ENCODE peak calls at places on chromosomes 2 and 18, in ten cellular contexts. One of them, this sample, is unnamed.

GRCh38 chr2:3288455-3289163 is 89.0 kb downstream of the EIPR1 start:
- DNase-seq in NCI-H82: no peak
- DNase-seq in activated naive CD4-positive, alpha-beta T cell treated with anti-CD3 and anti-CD28 coated beads, Interleukin-2, amount 50 U/mL, for 16 hours: no peak
- DNase-seq in NCI-H526 treated with DMSO at 0.1 percent for 48 hours: no peak
- DNase-seq in right atrium auricular region: no peak
- DNase-seq in left lobe of liver: no peak
- DNase-seq in SHP77 treated with DMSO at 0.1 percent for 48 hours: peak
- DNase-seq in stimulated activated CD4-positive, alpha-beta T cell treated with anti-CD3 and anti-CD28 coated beads, TNF-alpha, amount 100 ng/mL, for 1 hour: no peak
- DNase-seq in uterus: no peak
- DNase-seq in D721Med: no peak
- DNase-seq in this sample: no peak

GRCh38 chr2:226575928-226576327 is 223.7 kb downstream of the IRS1 start:
- DNase-seq in NCI-H82: no peak
- DNase-seq in activated naive CD4-positive, alpha-beta T cell treated with anti-CD3 and anti-CD28 coated beads, Interleukin-2, amount 50 U/mL, for 16 hours: no peak
- DNase-seq in NCI-H526 treated with DMSO at 0.1 percent for 48 hours: no peak
- DNase-seq in right atrium auricular region: no peak
- DNase-seq in left lobe of liver: no peak
- DNase-seq in SHP77 treated with DMSO at 0.1 percent for 48 hours: no peak
- DNase-seq in stimulated activated CD4-positive, alpha-beta T cell treated with anti-CD3 and anti-CD28 coated beads, TNF-alpha, amount 100 ng/mL, for 1 hour: no peak
- DNase-seq in uterus: no peak
- DNase-seq in D721Med: no peak
- DNase-seq in this sample: no peak

GRCh38 chr18:23498877-23499570 is 4.3 kb upstream of the RMC1 start:
- DNase-seq in NCI-H82: peak
- DNase-seq in activated naive CD4-positive, alpha-beta T cell treated with anti-CD3 and anti-CD28 coated beads, Interleukin-2, amount 50 U/mL, for 16 hours: peak
- DNase-seq in NCI-H526 treated with DMSO at 0.1 percent for 48 hours: peak
- DNase-seq in right atrium auricular region: peak
- DNase-seq in left lobe of liver: peak
- DNase-seq in SHP77 treated with DMSO at 0.1 percent for 48 hours: peak
- DNase-seq in stimulated activated CD4-positive, alpha-beta T cell treated with anti-CD3 and anti-CD28 coated beads, TNF-alpha, amount 100 ng/mL, for 1 hour: peak
- DNase-seq in uterus: no peak
- DNase-seq in D721Med: peak
- DNase-seq in this sample: peak

GRCh38 chr18:30439174-30439573 is 603.4 kb downstream of the DSC3 start:
- DNase-seq in NCI-H82: no peak
- DNase-seq in activated naive CD4-positive, alpha-beta T cell treated with anti-CD3 and anti-CD28 coated beads, Interleukin-2, amount 50 U/mL, for 16 hours: no peak
- DNase-seq in NCI-H526 treated with DMSO at 0.1 percent for 48 hours: no peak
- DNase-seq in right atrium auricular region: no peak
- DNase-seq in left lobe of liver: no peak
- DNase-seq in SHP77 treated with DMSO at 0.1 percent for 48 hours: no peak
- DNase-seq in stimulated activated CD4-positive, alpha-beta T cell treated with anti-CD3 and anti-CD28 coated beads, TNF-alpha, amount 100 ng/mL, for 1 hour: no peak
- DNase-seq in uterus: no peak
- DNase-seq in D721Med: no peak
- DNase-seq in this sample: no peak

GRCh38 chr2:186129767-186130581 is 356.1 kb upstream of the ZC3H15 start:
- DNase-seq in NCI-H82: no peak
- DNase-seq in activated naive CD4-positive, alpha-beta T cell treated with anti-CD3 and anti-CD28 coated beads, Interleukin-2, amount 50 U/mL, for 16 hours: no peak
- DNase-seq in NCI-H526 treated with DMSO at 0.1 percent for 48 hours: no peak
- DNase-seq in right atrium auricular region: no peak
- DNase-seq in left lobe of liver: no peak
- DNase-seq in SHP77 treated with DMSO at 0.1 percent for 48 hours: peak
- DNase-seq in stimulated activated CD4-positive, alpha-beta T cell treated with anti-CD3 and anti-CD28 coated beads, TNF-alpha, amount 100 ng/mL, for 1 hour: no peak
- DNase-seq in uterus: no peak
- DNase-seq in D721Med: no peak
- DNase-seq in this sample: no peak

GRCh38 chr2:219451626-219452360 is 17.1 kb downstream of the SPEG start:
- DNase-seq in NCI-H82: no peak
- DNase-seq in activated naive CD4-positive, alpha-beta T cell treated with anti-CD3 and anti-CD28 coated beads, Interleukin-2, amount 50 U/mL, for 16 hours: no peak
- DNase-seq in NCI-H526 treated with DMSO at 0.1 percent for 48 hours: no peak
- DNase-seq in right atrium auricular region: peak
- DNase-seq in left lobe of liver: no peak
- DNase-seq in SHP77 treated with DMSO at 0.1 percent for 48 hours: no peak
- DNase-seq in stimulated activated CD4-positive, alpha-beta T cell treated with anti-CD3 and anti-CD28 coated beads, TNF-alpha, amount 100 ng/mL, for 1 hour: no peak
- DNase-seq in uterus: peak
- DNase-seq in D721Med: no peak
- DNase-seq in this sample: no peak

GRCh38 chr2:71925268-71926097 is 222.2 kb downstream of the CYP26B1 start:
- DNase-seq in NCI-H82: no peak
- DNase-seq in activated naive CD4-positive, alpha-beta T cell treated with anti-CD3 and anti-CD28 coated beads, Interleukin-2, amount 50 U/mL, for 16 hours: no peak
- DNase-seq in NCI-H526 treated with DMSO at 0.1 percent for 48 hours: no peak
- DNase-seq in right atrium auricular region: no peak
- DNase-seq in left lobe of liver: peak
- DNase-seq in SHP77 treated with DMSO at 0.1 percent for 48 hours: no peak
- DNase-seq in stimulated activated CD4-positive, alpha-beta T cell treated with anti-CD3 and anti-CD28 coated beads, TNF-alpha, amount 100 ng/mL, for 1 hour: no peak
- DNase-seq in uterus: no peak
- DNase-seq in D721Med: no peak
- DNase-seq in this sample: no peak

GRCh38 chr18:21439453-21439852 is 161.1 kb downstream of the ESCO1 start:
- DNase-seq in NCI-H82: no peak
- DNase-seq in activated naive CD4-positive, alpha-beta T cell treated with anti-CD3 and anti-CD28 coated beads, Interleukin-2, amount 50 U/mL, for 16 hours: no peak
- DNase-seq in NCI-H526 treated with DMSO at 0.1 percent for 48 hours: no peak
- DNase-seq in right atrium auricular region: no peak
- DNase-seq in left lobe of liver: no peak
- DNase-seq in SHP77 treated with DMSO at 0.1 percent for 48 hours: no peak
- DNase-seq in stimulated activated CD4-positive, alpha-beta T cell treated with anti-CD3 and anti-CD28 coated beads, TNF-alpha, amount 100 ng/mL, for 1 hour: no peak
- DNase-seq in uterus: no peak
- DNase-seq in D721Med: no peak
- DNase-seq in this sample: no peak

GRCh38 chr18:12307871-12308385 is at the start of gene TUBB6:
- DNase-seq in NCI-H82: peak
- DNase-seq in activated naive CD4-positive, alpha-beta T cell treated with anti-CD3 and anti-CD28 coated beads, Interleukin-2, amount 50 U/mL, for 16 hours: no peak
- DNase-seq in NCI-H526 treated with DMSO at 0.1 percent for 48 hours: no peak
- DNase-seq in right atrium auricular region: peak
- DNase-seq in left lobe of liver: peak
- DNase-seq in SHP77 treated with DMSO at 0.1 percent for 48 hours: no peak
- DNase-seq in stimulated activated CD4-positive, alpha-beta T cell treated with anti-CD3 and anti-CD28 coated beads, TNF-alpha, amount 100 ng/mL, for 1 hour: no peak
- DNase-seq in uterus: peak
- DNase-seq in D721Med: peak
- DNase-seq in this sample: no peak

GRCh38 chr2:201887851-201888451 is 81.6 kb downstream of the CDK15 start:
- DNase-seq in NCI-H82: peak
- DNase-seq in activated naive CD4-positive, alpha-beta T cell treated with anti-CD3 and anti-CD28 coated beads, Interleukin-2, amount 50 U/mL, for 16 hours: no peak
- DNase-seq in NCI-H526 treated with DMSO at 0.1 percent for 48 hours: no peak
- DNase-seq in right atrium auricular region: no peak
- DNase-seq in left lobe of liver: no peak
- DNase-seq in SHP77 treated with DMSO at 0.1 percent for 48 hours: no peak
- DNase-seq in stimulated activated CD4-positive, alpha-beta T cell treated with anti-CD3 and anti-CD28 coated beads, TNF-alpha, amount 100 ng/mL, for 1 hour: no peak
- DNase-seq in uterus: no peak
- DNase-seq in D721Med: no peak
- DNase-seq in this sample: no peak

GRCh38 chr2:181111059-181111458 is 130.7 kb downstream of the UBE2E3 start:
- DNase-seq in NCI-H82: peak
- DNase-seq in activated naive CD4-positive, alpha-beta T cell treated with anti-CD3 and anti-CD28 coated beads, Interleukin-2, amount 50 U/mL, for 16 hours: no peak
- DNase-seq in NCI-H526 treated with DMSO at 0.1 percent for 48 hours: no peak
- DNase-seq in right atrium auricular region: no peak
- DNase-seq in left lobe of liver: no peak
- DNase-seq in SHP77 treated with DMSO at 0.1 percent for 48 hours: no peak
- DNase-seq in stimulated activated CD4-positive, alpha-beta T cell treated with anti-CD3 and anti-CD28 coated beads, TNF-alpha, amount 100 ng/mL, for 1 hour: no peak
- DNase-seq in uterus: no peak
- DNase-seq in D721Med: no peak
- DNase-seq in this sample: no peak